ENCODE peak calls at places on chromosomes 1 and 21, in nine cellular contexts. C, F, G, K, W, V, T, U and H are unnamed samples.

GRCh38 chr1:30816211-30817082 is 58.9 kb upstream of the LAPTM5 start:
- DNase-seq in W (no peak), T (peak), U (peak), F (peak), V (no peak), K (peak), G (no peak), C (no peak), H (peak)

GRCh38 chr1:110070282-110070967 is at the start of gene ALX3:
- DNase-seq in W (no peak), G (no peak), V (no peak), U (peak), C (no peak), K (no peak), T (peak), F (no peak), H (no peak)

GRCh38 chr1:35835398-35835797 is 27.6 kb downstream of the AGO4 start:
- DNase-seq in F (no peak), T (no peak), K (no peak), G (no peak), C (no peak), V (no peak), W (no peak), U (peak), H (no peak)

GRCh38 chr21:42527489-42528158 is 14.0 kb downstream of the SLC37A1 start:
- DNase-seq in T (no peak), K (no peak), C (peak), G (peak), V (no peak), F (no peak), U (no peak), W (no peak), H (no peak)

GRCh38 chr1:51755437-51755836 is 123.1 kb downstream of the NRDC start:
- DNase-seq in F (no peak), K (no peak), W (no peak), U (no peak), V (no peak), C (no peak), G (no peak), T (no peak), H (no peak)

GRCh38 chr1:51442616-51443015 is 76.5 kb downstream of the EPS15 start:
- DNase-seq in U (no peak), V (no peak), C (no peak), F (no peak), K (no peak), W (no peak), T (no peak), G (peak), H (no peak)

GRCh38 chr21:17690078-17690494 is 77.4 kb upstream of the BTG3 start:
- DNase-seq in U (no peak), C (no peak), K (no peak), T (no peak), F (no peak), V (no peak), W (no peak), G (no peak), H (no peak)

GRCh38 chr1:146032613-146033219 is 11.2 kb upstream of the HJV start:
- DNase-seq in G (peak), F (no peak), U (peak), T (peak), C (peak), K (peak), V (no peak), W (peak), H (peak)

GRCh38 chr1:9724706-9725476 is 73.4 kb downstream of the PIK3CD start:
- DNase-seq in K (peak), V (peak), C (peak), G (peak), T (peak), U (peak), F (no peak), W (peak), H (peak)

GRCh38 chr1:159751022-159751421 is 29.7 kb upstream of the DUSP23 start:
- DNase-seq in U (no peak), F (no peak), G (no peak), T (no peak), C (no peak), V (no peak), W (no peak), K (no peak), H (no peak)

GRCh38 chr1:4121834-4122512 is 221.9 kb upstream of the C1orf174 start:
- DNase-seq in C (no peak), F (no peak), W (no peak), G (no peak), U (no peak), K (no peak), T (peak), V (no peak), H (no peak)

GRCh38 chr21:46605759-46606426 is 1.0 kb upstream of the S100B start:
- DNase-seq in G (no peak), V (no peak), F (no peak), K (no peak), T (no peak), W (no peak), U (no peak), C (peak), H (no peak)

GRCh38 chr1:55140546-55140983 is 74.6 kb downstream of the USP24 start:
- DNase-seq in K (peak), V (no peak), W (peak), T (peak), U (peak), F (peak), C (peak), G (peak), H (peak)

GRCh38 chr1:80633947-80634710 is 1166.6 kb upstream of the ADGRL2 start:
- DNase-seq in V (no peak), W (no peak), C (no peak), G (no peak), F (no peak), T (no peak), K (no peak), U (peak), H (no peak)

GRCh38 chr21:36697473-36698159 is 1.3 kb upstream of the SIM2 start:
- DNase-seq in K (no peak), G (no peak), T (peak), W (no peak), F (no peak), C (no peak), V (no peak), U (peak), H (no peak)

GRCh38 chr21:21750124-21750825 is 752.1 kb downstream of the NCAM2 start:
- DNase-seq in F (no peak), C (no peak), K (no peak), W (no peak), T (no peak), V (no peak), G (no peak), U (no peak), H (no peak)

GRCh38 chr1:18537386-18538306 is 56.9 kb downstream of the KLHDC7A start:
- DNase-seq in T (peak), G (no peak), K (no peak), U (no peak), C (no peak), F (no peak), W (no peak), V (no peak), H (no peak)

GRCh38 chr1:235908742-235909520 is 42.2 kb upstream of the LYST start:
- DNase-seq in W (peak), F (peak), C (no peak), K (peak), T (peak), U (no peak), G (no peak), V (no peak), H (peak)

GRCh38 chr1:178470411-178470960 is 26.3 kb downstream of the CLEC20A start:
- DNase-seq in W (no peak), U (no peak), G (no peak), K (no peak), F (no peak), C (no peak), V (no peak), T (no peak), H (no peak)

GRCh38 chr1:6414443-6414844 is 5.3 kb downstream of the HES2 start:
- DNase-seq in W (peak), F (peak), U (peak), K (peak), T (peak), G (peak), C (peak), V (no peak), H (peak)

GRCh38 chr1:25649505-25650218 is 33.1 kb downstream of the MAN1C1 start:
- DNase-seq in C (no peak), T (no peak), W (no peak), G (no peak), F (no peak), K (no peak), U (no peak), V (no peak), H (no peak)

GRCh38 chr1:182549346-182549745 is 39.7 kb downstream of the RNASEL start:
- DNase-seq in C (no peak), T (no peak), K (no peak), U (no peak), F (no peak), W (no peak), G (no peak), V (no peak), H (no peak)

DNA sequence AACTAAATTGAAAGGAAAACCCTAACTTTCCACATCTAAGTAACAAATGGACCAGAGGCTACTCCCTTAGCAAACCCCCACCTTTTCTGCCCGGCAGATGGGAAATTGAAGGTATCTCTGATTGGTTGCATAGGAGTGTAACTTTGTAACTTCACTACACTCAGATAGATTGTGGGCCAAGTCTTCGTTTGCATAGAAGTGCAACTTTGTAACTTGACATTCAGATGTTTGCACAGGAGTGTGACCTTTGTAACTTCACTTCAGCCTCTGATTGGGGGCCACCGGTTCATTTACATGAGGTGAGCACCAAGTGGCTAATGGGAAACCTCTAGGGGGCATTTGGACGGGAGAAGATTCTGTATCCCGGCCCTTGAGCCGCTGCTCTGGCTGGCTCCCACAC is 59.4 kb downstream of the C1orf94 start:
- DNase-seq in F (no peak), T (no peak), K (no peak), V (no peak), C (no peak), W (no peak), G (no peak), U (no peak), H (no peak)
- H3K4me3 ChIP-seq in F (no peak), T (no peak), K (no peak), V (no peak), C (no peak), W (no peak), G (no peak), U (no peak), H (no peak)

GRCh38 chr1:143735764-143736461 is 235.9 kb downstream of the FAM72C start:
- DNase-seq in K (no peak), F (no peak), V (peak), T (peak), G (no peak), U (peak), C (no peak), W (peak), H (no peak)
- TF ChIP-seq CTCF in K (no peak), F (no peak), V (no peak), T (no peak), G (no peak), U (no peak), C (no peak), W (no peak), H (no peak)

DNA sequence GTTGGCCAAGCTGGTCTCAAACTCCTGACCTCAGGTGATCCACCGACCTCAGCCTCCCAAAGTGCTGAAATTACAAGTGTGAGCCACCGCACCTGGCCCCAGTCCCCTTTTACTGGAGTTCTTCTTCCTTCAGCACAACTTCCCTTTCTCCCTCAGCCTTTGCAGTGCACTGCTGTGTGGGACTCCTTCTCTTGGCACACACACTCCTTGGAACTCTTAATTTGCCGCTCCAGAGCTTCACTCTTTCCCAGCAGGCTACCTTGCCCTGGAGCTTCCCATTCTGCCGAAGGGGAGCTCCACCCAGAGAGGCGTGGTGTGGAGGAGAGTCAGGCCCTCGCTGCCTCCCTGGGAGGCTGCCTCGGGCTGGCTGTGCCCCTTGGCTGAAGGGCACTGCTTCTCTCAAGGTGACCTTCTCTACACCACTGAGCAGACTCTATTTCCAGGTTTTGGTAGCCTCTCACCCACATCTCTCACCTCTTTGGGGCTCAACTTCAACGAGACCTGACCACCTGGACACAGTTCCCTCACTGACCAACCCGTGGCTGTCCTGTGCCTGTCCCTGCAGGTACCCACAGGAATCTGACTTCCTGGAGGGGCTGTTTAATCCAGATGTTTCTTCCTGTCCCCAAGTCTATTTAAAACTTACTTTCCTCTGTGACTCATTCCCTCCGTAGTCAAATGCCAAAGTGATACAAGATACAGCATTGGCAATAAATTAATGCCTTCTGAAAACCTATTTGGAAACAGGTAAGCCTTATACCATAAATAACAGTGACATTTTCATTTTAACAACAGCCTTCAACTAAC is 227.3 kb upstream of the KIAA0040 start:
- DNase-seq in C (no peak), V (no peak), T (no peak), K (no peak), F (no peak), U (no peak), G (no peak), W (no peak), H (no peak)
- H2AFZ ChIP-seq in C (no peak), V (no peak), T (no peak), K (no peak), F (no peak), U (no peak), G (no peak), W (no peak), H (no peak)

DNA sequence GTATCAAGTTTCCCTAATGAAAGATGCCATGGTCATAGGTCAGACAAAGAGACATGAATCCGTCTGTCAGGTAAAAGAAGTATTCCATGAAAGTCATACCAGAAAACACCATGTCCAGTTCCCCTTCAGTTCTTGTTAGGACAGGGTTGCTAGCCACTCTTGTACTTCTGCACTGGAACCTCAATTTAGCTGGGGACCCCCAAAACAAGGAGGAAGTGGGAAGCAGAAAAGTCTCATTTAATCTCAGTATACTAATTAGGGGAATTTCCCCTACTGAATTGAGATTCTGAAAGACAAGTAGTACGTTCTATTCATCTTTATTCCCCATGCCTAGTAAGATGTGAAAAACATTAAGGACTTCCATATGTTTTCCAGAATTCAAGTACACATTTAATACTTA is 1289.9 kb upstream of the B3GALT2 start:
- DNase-seq in F (no peak), U (no peak), C (no peak), V (no peak), K (no peak), G (no peak), W (no peak), T (no peak), H (no peak)
- H3K4me3 ChIP-seq in F (no peak), U (no peak), C (no peak), V (no peak), K (no peak), G (no peak), W (no peak), T (no peak), H (no peak)